ENCODE peak calls at places on chromosomes 16 and 17, in ten cellular contexts. I is nephron progenitor cell, V is osteocyte, T is neural crest cell, K is HFF-Myc, D is mammary epithelial cell, Q is dorsolateral prefrontal cortex, L is ascending aorta, A is GM20000, R is esophagus squamous epithelium. U is an unnamed sample.

GRCh38 chr17:67477687-67478086 is 100.6 kb downstream of the PITPNC1 start:
- DNase-seq in V (no peak), A (no peak), R (no peak), D (peak), K (no peak), Q (no peak), T (no peak), I (no peak), L (no peak), U (peak)

GRCh38 chr16:46828943-46829342 is 2.0 kb downstream of the C16orf87 start:
- DNase-seq in D (no peak), L (no peak), Q (no peak), T (no peak), A (no peak), R (no peak), K (no peak), I (no peak), V (no peak), U (no peak)

GRCh38 chr17:286571-286970 is 66.0 kb downstream of the RPH3AL start:
- DNase-seq in K (no peak), I (no peak), D (no peak), L (no peak), V (no peak), T (no peak), Q (no peak), A (no peak), R (no peak), U (no peak)

GRCh38 chr16:12130691-12131302 is 154.3 kb downstream of the SNX29 start:
- DNase-seq in T (no peak), D (no peak), V (no peak), L (no peak), A (no peak), R (no peak), Q (no peak), I (no peak), K (no peak), U (no peak)

GRCh38 chr17:77840576-77841160 is 117.8 kb upstream of the TNRC6C start:
- DNase-seq in L (no peak), D (no peak), R (no peak), T (no peak), Q (no peak), A (no peak), K (no peak), I (no peak), V (no peak), U (no peak)

GRCh38 chr16:82031116-82032084 is 3.7 kb upstream of the HSD17B2 start:
- DNase-seq in D (peak), V (no peak), A (peak), T (no peak), R (no peak), I (no peak), Q (no peak), L (no peak), K (peak), U (peak)

GRCh38 chr17:56540791-56541190 is 52.7 kb upstream of the NOG start:
- DNase-seq in V (no peak), A (no peak), L (no peak), D (no peak), I (no peak), R (no peak), T (no peak), K (no peak), Q (no peak), U (no peak)

GRCh38 chr17:13359774-13360173 is 242.0 kb downstream of the HS3ST3A1 start:
- DNase-seq in T (no peak), R (no peak), I (no peak), A (no peak), K (no peak), V (no peak), D (no peak), Q (no peak), L (no peak), U (no peak)

GRCh38 chr17:77184474-77184873 is 43.7 kb downstream of the SEC14L1 start:
- DNase-seq in R (no peak), T (no peak), I (no peak), D (peak), A (no peak), V (no peak), L (no peak), K (no peak), Q (no peak), U (peak)

GRCh38 chr16:78641463-78641862 is 542.0 kb downstream of the WWOX start:
- DNase-seq in T (no peak), V (no peak), A (no peak), K (no peak), Q (no peak), L (no peak), D (no peak), R (no peak), I (no peak), U (no peak)

GRCh38 chr16:14024300-14024699 is 46.8 kb upstream of the MRTFB start:
- DNase-seq in R (no peak), L (no peak), Q (no peak), A (no peak), V (no peak), K (no peak), T (no peak), I (no peak), D (no peak), U (no peak)

GRCh38 chr16:29898135-29898534 is 1.2 kb downstream of the SEZ6L2 start:
- DNase-seq in K (no peak), L (no peak), Q (no peak), D (no peak), A (no peak), V (no peak), I (peak), R (no peak), T (no peak), U (no peak)

GRCh38 chr16:59341368-59341767 is 607.3 kb upstream of the GOT2 start:
- DNase-seq in L (no peak), T (no peak), A (no peak), I (no peak), Q (no peak), R (no peak), D (no peak), V (no peak), K (no peak), U (no peak)

GRCh38 chr16:7090628-7091115 is 242.0 kb upstream of the RBFOX1 start:
- DNase-seq in L (no peak), I (no peak), A (no peak), R (no peak), D (no peak), Q (no peak), T (no peak), K (no peak), V (no peak), U (no peak)

GRCh38 chr17:8072727-8073461 is 14.6 kb downstream of the ALOX12B start:
- DNase-seq in L (no peak), I (peak), V (no peak), A (no peak), Q (no peak), K (no peak), D (no peak), R (no peak), T (no peak), U (no peak)

GRCh38 chr17:35889818-35890773 is 9.9 kb upstream of the CCL5 start:
- DNase-seq in L (no peak), Q (no peak), D (peak), V (no peak), R (no peak), T (no peak), I (no peak), K (peak), A (no peak), U (peak)

GRCh38 chr16:57091990-57092785 is at the start of gene CPNE2:
- DNase-seq in L (no peak), R (no peak), Q (peak), D (no peak), I (peak), K (no peak), T (peak), A (peak), V (peak), U (peak)

GRCh38 chr16:27237229-27238015 is 31.1 kb downstream of the NSMCE1 start:
- DNase-seq in D (no peak), I (no peak), K (no peak), L (no peak), Q (no peak), T (no peak), V (no peak), R (no peak), A (peak), U (no peak)

GRCh38 chr17:8674344-8675305 is 44.1 kb upstream of the MYH10 start:
- DNase-seq in T (no peak), Q (no peak), I (no peak), D (no peak), L (no peak), K (no peak), A (no peak), V (no peak), R (no peak), U (no peak)

GRCh38 chr17:74998783-74999182 is 11.4 kb downstream of the CDR2L start:
- DNase-seq in L (no peak), R (no peak), A (no peak), K (no peak), Q (no peak), D (no peak), V (no peak), T (no peak), I (no peak), U (no peak)

DNA sequence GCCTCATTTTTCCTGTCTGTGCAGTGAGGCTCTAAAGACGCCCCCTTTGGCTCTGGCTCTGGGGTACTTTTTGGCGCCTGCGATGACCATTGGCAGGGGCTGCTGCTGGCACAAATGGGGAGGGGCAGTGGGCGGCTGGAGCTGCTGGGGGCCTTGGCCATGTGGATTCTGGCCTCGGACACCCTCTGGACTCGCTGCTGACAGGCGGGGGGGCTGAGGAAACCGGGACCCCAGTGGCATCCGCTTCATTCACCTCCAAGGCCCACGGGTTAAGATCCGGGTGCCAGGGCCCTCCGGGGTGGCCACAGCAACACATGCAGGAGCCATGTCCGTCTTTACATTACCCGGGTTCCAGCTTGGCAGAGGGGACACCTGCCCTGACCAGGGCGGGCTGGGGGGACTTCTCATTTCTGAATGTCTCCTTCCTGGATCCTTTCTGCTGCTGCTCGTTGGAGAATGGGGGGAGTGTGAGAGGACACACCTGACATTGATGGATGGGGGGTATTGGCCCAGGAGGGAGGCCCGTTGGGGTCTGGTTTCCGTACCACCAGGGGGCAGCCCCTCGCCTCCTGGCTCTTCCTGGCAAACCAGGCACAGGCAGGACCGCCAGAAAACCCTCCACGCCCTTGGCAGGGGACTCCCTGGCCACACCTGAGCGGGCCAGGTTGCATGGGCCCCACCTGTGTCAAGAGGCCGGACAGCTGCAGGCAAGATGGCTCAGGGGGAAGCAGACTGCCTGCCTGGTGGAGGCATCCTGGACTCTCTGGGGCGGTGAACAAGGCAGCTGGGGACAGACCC is 21.8 kb downstream of the GSE1 start:
- DNase-seq in I (peak), Q (no peak), T (no peak), L (no peak), R (no peak), V (no peak), D (no peak), K (no peak), A (no peak), U (peak)
- TF ChIP-seq CTCF in I (peak), Q (no peak), T (peak), L (no peak), R (no peak), V (peak), D (peak), K (peak), A (no peak), U (peak)

GRCh38 chr17:81958633-81959342 is 2.2 kb downstream of the NOTUM start:
- DNase-seq in D (no peak), K (no peak), V (no peak), T (no peak), I (no peak), Q (no peak), L (no peak), R (no peak), A (no peak), U (no peak)
- TF ChIP-seq CTCF in D (no peak), K (no peak), V (no peak), T (no peak), I (no peak), Q (no peak), L (no peak), R (no peak), A (no peak), U (no peak)

GRCh38 chr17:44385287-44386181 is 3.9 kb downstream of the ITGA2B start:
- DNase-seq in R (no peak), K (peak), L (peak), I (peak), Q (peak), T (peak), D (peak), A (peak), V (no peak), U (peak)
- TF ChIP-seq CTCF in R (no peak), K (peak), L (peak), I (no peak), Q (no peak), T (peak), D (no peak), A (peak), V (peak), U (no peak)

GRCh38 chr16:23709536-23709935 is 3.5 kb downstream of the ERN2 start:
- DNase-seq in R (no peak), K (no peak), D (no peak), A (no peak), I (no peak), L (no peak), V (no peak), T (no peak), Q (no peak), U (no peak)

GRCh38 chr16:23711785-23712184 is 1.2 kb downstream of the ERN2 start:
- DNase-seq in I (no peak), K (no peak), R (no peak), A (no peak), Q (no peak), D (no peak), T (no peak), L (no peak), V (no peak), U (no peak)

GRCh38 chr16:23712976-23713375 is at the start of gene ERN2:
- DNase-seq in Q (no peak), I (peak), V (no peak), R (no peak), L (no peak), A (no peak), D (no peak), K (no peak), T (no peak), U (no peak)

GRCh38 chr16:23710504-23710903 is 2.5 kb downstream of the ERN2 start:
- DNase-seq in T (no peak), Q (no peak), I (no peak), R (no peak), A (no peak), L (no peak), K (no peak), D (no peak), V (no peak), U (no peak)

GRCh38 chr16:23710008-23710407 is 3.0 kb downstream of the ERN2 start:
- DNase-seq in I (no peak), L (no peak), D (no peak), A (no peak), T (no peak), R (no peak), V (no peak), K (no peak), Q (no peak), U (no peak)
- TF ChIP-seq CTCF in I (no peak), L (no peak), D (no peak), A (no peak), T (no peak), R (no peak), V (no peak), K (no peak), Q (no peak), U (no peak)